ENCODE peak calls at places on chromosomes 5 and 9, in four cellular contexts. D, T, K and M are unnamed samples.

GRCh38 chr5:139022528-139022927 is 147.4 kb upstream of the LRRTM2 start:
- DNase-seq in D (no peak), T (no peak), K (no peak), M (no peak)

GRCh38 chr9:133405508-133406009 is 12.3 kb downstream of the REXO4 start:
- DNase-seq in D (no peak), T (no peak), K (no peak), M (no peak)

GRCh38 chr9:129627556-129628492 is 1.9 kb downstream of the NTMT1 start:
- DNase-seq in D (no peak), T (no peak), K (no peak), M (no peak)

GRCh38 chr5:133962801-133963476 is 5.5 kb downstream of the C5orf15 start:
- DNase-seq in D (no peak), T (no peak), K (no peak), M (no peak)

GRCh38 chr9:13022756-13023155 is 247.9 kb downstream of the LURAP1L start:
- DNase-seq in D (no peak), T (no peak), K (no peak), M (no peak)

GRCh38 chr5:115735108-115735998 is 81.1 kb downstream of the CDO1 start:
- DNase-seq in D (no peak), T (no peak), K (no peak), M (no peak)

GRCh38 chr9:87442451-87442850 is 55.2 kb upstream of the DAPK1 start:
- DNase-seq in D (no peak), T (no peak), K (no peak), M (no peak)

GRCh38 chr5:135383803-135384495 is 15.1 kb downstream of the MACROH2A1 start:
- DNase-seq in D (no peak), T (no peak), K (no peak), M (no peak)

GRCh38 chr5:23257656-23258055 is 249.8 kb upstream of the PRDM9 start:
- DNase-seq in D (no peak), T (no peak), K (no peak), M (no peak)

GRCh38 chr9:130698514-130698913 is 4.9 kb downstream of the EXOSC2 start:
- DNase-seq in D (no peak), T (no peak), K (no peak), M (no peak)

GRCh38 chr9:84327184-84327583 is 13.4 kb downstream of the SLC28A3 start:
- DNase-seq in D (no peak), T (no peak), K (no peak), M (no peak)

GRCh38 chr5:137114529-137114928 is 384.6 kb downstream of the SPOCK1 start:
- DNase-seq in D (no peak), T (no peak), K (no peak), M (no peak)

GRCh38 chr9:37034320-37034937 is 361 bp upstream of the PAX5 start:
- DNase-seq in D (no peak), T (peak; percentile 89), K (peak; percentile 43), M (no peak)

GRCh38 chr5:40223884-40224402 is 455.8 kb upstream of the PTGER4 start:
- DNase-seq in D (no peak), T (no peak), K (no peak), M (no peak)

GRCh38 chr5:68780299-68780960 is 313.4 kb upstream of the SLC30A5 start:
- DNase-seq in D (no peak), T (no peak), K (no peak), M (no peak)

GRCh38 chr9:96818535-96818934 is 35.8 kb downstream of the ZNF782 start:
- DNase-seq in D (no peak), T (peak; percentile 1), K (no peak), M (no peak)
- H3K9me3 ChIP-seq in D (peaks cover 75% of the 10 kb centered on the region), T (peaks cover 58% of the 10 kb centered on the region), K (peaks cover 67% of the 10 kb centered on the region), M (peaks cover 55% of the 10 kb centered on the region)

DNA sequence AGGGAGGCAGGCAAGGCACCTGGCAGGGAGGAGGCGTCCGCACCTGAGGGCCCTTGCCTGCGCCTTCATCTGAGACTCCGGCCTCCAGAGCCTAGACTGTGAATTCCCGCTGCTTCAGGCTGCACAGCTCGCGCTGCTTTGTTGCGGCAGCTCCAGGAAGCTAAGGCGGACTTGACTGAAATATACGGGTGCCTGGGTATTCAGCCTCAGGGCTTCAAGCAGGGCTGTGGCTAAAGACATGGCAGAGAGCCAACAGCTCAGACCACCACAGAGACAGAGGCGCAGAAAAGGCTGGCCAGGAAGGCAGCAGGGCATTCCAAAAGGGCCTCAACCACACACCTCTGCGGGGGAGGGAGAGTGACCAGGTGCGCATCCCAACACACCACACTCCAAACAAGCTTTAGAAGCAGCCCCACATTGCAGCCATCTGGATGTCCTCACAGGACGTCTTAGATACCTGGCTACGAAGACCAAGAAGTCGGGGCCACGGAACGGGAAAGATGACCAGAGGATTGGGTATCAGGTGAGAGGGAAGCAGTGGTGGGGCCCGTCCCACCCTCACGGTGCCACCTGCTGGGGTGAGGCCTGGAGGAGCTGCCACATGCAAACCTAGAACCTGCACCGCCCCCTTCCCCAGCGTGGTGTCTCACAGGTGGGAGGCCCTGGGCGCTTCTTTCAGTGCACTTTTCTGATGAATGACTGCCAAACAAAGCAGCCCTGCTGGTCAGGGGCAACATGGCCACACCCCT is 1.7 kb upstream of the DPH7 start:
- DNase-seq in D (no peak), T (no peak), K (no peak), M (no peak)
- H3K9me3 ChIP-seq in D (no peaks in the 10 kb centered on the region), T (no peaks in the 10 kb centered on the region), K (no peaks in the 10 kb centered on the region), M (no peaks in the 10 kb centered on the region)

DNA sequence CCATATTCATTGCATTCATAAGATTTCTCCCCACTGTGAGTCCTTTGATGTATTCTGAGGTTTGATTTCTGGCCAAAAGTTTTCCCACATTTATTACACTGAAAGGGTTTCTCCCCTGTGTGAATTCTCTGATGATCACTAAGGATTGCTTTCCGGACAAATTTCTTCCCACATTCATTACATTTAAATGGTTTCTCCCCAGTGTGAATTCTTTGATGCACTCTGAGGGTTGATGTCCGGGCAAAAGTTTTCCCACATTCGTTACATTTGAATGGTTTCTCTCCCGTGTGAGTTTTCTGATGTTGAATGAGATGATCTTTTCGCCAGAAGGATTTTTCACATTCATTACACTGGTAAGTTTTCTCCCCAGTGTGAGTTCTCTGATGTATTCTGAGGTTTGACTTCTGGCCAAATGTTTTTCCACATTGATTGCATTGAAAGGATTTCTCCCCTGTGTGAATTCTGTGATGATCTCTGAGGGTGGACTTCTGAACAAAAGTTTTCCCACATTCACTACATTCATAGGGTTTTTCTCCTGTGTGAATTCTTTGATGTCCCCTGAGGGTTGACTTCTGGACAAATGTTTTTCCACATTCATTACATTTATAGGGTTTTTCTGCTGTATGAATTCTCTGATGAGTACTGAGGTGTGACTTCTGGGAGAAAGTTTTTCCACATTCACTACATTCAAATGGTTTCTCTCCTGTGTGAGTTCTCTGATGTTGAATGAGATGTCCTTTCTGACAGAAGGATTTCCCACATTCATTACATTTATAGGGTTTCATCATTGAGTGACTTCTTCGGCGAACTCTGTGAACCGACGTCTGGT is 18.8 kb downstream of the ZNF510 start:
- DNase-seq in D (no peak), T (no peak), K (no peak), M (no peak)
- H3K9me3 ChIP-seq in D (peaks cover 90% of the 10 kb centered on the region), T (peaks cover 82% of the 10 kb centered on the region), K (peaks cover 51% of the 10 kb centered on the region), M (peaks cover 99% of the 10 kb centered on the region)

DNA sequence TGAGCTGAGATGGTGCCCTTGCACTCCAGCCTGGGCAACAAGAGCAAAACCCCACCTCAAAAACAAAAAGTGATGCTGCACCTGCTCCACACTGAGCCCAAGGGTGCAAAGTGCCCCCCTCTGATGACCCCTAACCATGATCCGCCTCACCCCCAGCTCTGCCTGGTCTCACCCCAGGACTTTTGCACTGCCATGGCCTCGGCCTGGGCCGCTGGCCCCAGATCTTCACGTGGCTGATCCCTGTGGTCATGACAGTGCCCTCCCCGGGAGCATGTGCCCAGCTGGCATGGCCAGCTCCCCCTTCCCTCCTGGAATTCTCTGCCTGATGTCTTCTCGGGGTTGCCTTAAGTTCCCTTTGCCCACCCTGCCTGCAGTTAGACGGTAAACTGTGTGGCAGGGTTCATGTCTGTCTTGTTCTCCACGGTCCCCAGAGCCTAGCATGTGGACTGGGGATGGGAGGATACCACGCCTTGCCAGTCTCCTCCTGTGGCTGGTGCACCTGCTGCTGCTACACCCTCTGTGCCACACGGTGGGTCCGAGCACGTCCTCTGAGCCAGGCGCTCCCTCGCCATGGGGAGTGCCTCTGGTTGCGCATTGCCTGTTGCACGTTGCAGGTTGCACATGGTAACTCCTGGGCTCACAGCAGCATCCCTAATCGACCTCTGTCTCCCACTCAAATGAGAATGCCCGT is 77.4 kb upstream of the PPP1R26 start:
- DNase-seq in D (no peak), T (no peak), K (no peak), M (no peak)
- H3K9me3 ChIP-seq in D (peaks cover 2% of the 10 kb centered on the region), T (no peaks in the 10 kb centered on the region), K (peaks cover 8% of the 10 kb centered on the region), M (no peaks in the 10 kb centered on the region)

DNA sequence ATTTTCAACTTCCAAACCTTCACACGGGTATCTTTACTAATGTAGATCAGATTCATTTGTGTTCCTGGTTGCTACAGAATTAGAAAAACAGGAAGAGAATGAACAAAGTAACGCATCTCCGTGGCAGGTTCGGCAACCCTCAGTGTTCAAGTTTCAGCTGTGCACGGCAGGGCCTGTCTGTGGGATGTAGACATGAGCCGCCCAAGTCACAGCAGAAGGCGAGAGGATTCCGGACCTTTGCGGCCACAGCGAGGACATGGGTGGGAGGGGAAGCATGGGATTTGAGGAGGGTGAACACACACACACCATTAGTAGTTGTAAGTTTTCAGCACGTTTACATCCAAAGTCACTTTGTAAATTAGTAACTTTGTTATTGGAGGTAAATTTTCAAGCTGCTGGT is 31.7 kb upstream of the CEP72 start:
- DNase-seq in D (no peak), T (no peak), K (no peak), M (no peak)
- H3K9me3 ChIP-seq in D (peaks cover 8% of the 10 kb centered on the region), T (peaks cover 9% of the 10 kb centered on the region), K (peaks cover 10% of the 10 kb centered on the region), M (no peaks in the 10 kb centered on the region)